ENCODE peak calls at places on chromosome 1, in six cellular contexts. N is GM12878, A is K562, F is fibroblast of lung, Q is neural progenitor cell, I is mesendoderm. H is an unnamed sample.

GRCh38 chr1:6260961-6261614 is at the start of gene GPR153:
- DNase-seq in F (peak), I (no peak), N (no peak), Q (peak), A (peak), H (peak)

GRCh38 chr1:92921031-92922023 is 39.9 kb downstream of the DIPK1A start:
- DNase-seq in I (no peak), Q (no peak), F (no peak), A (no peak), N (no peak), H (no peak)

GRCh38 chr1:212727386-212728181 is 27.9 kb upstream of the BATF3 start:
- DNase-seq in I (no peak), A (no peak), N (no peak), Q (no peak), F (peak), H (no peak)

GRCh38 chr1:20634594-20635084 is 1.4 kb downstream of the PINK1 start:
- DNase-seq in N (no peak), A (peak), I (peak), F (peak), Q (peak), H (peak)

GRCh38 chr1:92599184-92599583 is 112.5 kb upstream of the GFI1 start:
- DNase-seq in I (peak), Q (peak), F (peak), A (peak), N (no peak), H (no peak)

GRCh38 chr1:37574834-37575479 is 18.2 kb downstream of the DNALI1 start:
- DNase-seq in I (no peak), A (no peak), F (peak), N (no peak), Q (no peak), H (peak)

GRCh38 chr1:181635108-181635507 is 151.8 kb downstream of the CACNA1E start:
- DNase-seq in I (no peak), Q (no peak), F (no peak), A (no peak), N (no peak), H (no peak)

GRCh38 chr1:173161510-173162221 is 45.5 kb downstream of the TNFSF4 start:
- DNase-seq in A (no peak), I (no peak), F (peak), Q (no peak), N (no peak), H (peak)

GRCh38 chr1:219582310-219582709 is 30.6 kb downstream of the ZC3H11B start:
- DNase-seq in Q (no peak), N (no peak), F (peak), A (no peak), I (no peak), H (no peak)

GRCh38 chr1:81582467-81582986 is 218.2 kb upstream of the ADGRL2 start:
- DNase-seq in I (no peak), Q (no peak), F (peak), A (no peak), N (peak), H (peak)

GRCh38 chr1:245969274-245969673 is 537.8 kb downstream of the SMYD3 start:
- DNase-seq in F (peak), I (peak), A (no peak), N (no peak), Q (no peak), H (peak)

GRCh38 chr1:112954945-112955677 is 885 bp downstream of the SLC16A1 start:
- DNase-seq in Q (peak), F (peak), I (peak), A (peak), N (no peak), H (peak)

GRCh38 chr1:116412480-116412798 is 39.4 kb downstream of the ATP1A1 start:
- DNase-seq in Q (no peak), I (no peak), F (no peak), N (no peak), A (no peak), H (no peak)
- H3K27ac ChIP-seq in Q (no peak), I (no peak), F (no peak), N (no peak), A (no peak), H (no peak)

DNA sequence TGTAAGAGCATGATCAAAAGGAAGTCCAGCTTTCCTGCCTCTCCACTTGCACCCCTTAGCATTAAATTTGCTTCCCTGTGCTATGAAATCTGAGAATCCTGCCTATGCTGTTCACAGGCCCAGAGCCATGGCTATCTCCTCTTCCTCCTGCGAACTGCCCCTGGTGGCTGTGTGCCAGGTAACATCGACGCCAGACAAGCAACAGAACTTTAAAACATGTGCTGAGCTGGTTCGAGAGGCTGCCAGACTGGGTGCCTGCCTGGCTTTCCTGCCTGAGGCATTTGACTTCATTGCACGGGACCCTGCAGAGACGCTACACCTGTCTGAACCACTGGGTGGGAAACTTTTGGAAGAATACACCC is 1.1 kb downstream of the NIT1 start:
- DNase-seq in N (no peak), I (peak), A (peak), Q (peak), F (no peak), H (peak)
- H3K9ac ChIP-seq in N (peak), I (peak), A (peak), Q (no peak), F (peak), H (peak)

GRCh38 chr1:232684331-232685105 is 54.6 kb upstream of the SIPA1L2 start:
- DNase-seq in A (no peak), F (peak), Q (no peak), N (no peak), I (no peak), H (peak)
- H3K27ac ChIP-seq in A (no peak), F (no peak), Q (no peak), N (no peak), I (no peak), H (no peak)

GRCh38 chr1:61207416-61207815 is 125.1 kb downstream of the NFIA start:
- DNase-seq in I (no peak), Q (no peak), N (no peak), F (no peak), A (no peak), H (no peak)

GRCh38 chr1:61204528-61204927 is 122.2 kb downstream of the NFIA start:
- DNase-seq in Q (no peak), A (peak), F (no peak), I (no peak), N (no peak), H (no peak)

GRCh38 chr1:61201035-61201434 is 118.7 kb downstream of the NFIA start:
- DNase-seq in A (no peak), I (no peak), F (no peak), N (no peak), Q (no peak), H (no peak)

GRCh38 chr1:61198554-61198953 is 116.2 kb downstream of the NFIA start:
- DNase-seq in Q (no peak), A (no peak), I (no peak), F (no peak), N (no peak), H (no peak)

GRCh38 chr1:61202854-61203603 is 120.7 kb downstream of the NFIA start:
- DNase-seq in N (no peak), A (no peak), I (no peak), F (peak), Q (no peak), H (peak)
- H3K9ac ChIP-seq in N (no peak), A (peak), I (no peak), F (no peak), Q (no peak), H (peak)

GRCh38 chr1:43651922-43652321 is 2.0 kb downstream of the KDM4A start:
- DNase-seq in A (no peak), N (no peak), I (no peak), F (no peak), Q (no peak), H (no peak)
- H3K27ac ChIP-seq in A (no peak), N (no peak), I (no peak), F (no peak), Q (no peak), H (peak)

DNA sequence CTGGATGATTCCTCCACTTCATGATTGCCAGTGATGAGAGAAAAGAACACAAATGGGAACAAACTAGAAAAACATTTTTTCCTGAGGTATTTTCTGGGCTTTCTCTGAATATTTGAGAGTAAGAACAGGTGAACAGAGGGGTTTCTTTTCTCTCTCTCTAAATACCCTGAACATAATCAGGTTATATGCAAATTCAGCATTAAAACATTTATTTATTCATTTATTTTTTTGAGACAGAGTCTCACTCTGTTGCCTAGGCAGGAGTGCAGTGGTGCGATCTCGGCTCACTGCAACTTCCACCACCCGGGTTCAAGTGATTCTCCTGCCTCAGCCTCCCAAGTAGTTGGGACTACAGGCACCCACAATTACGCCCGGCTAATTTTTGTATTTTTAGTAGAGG is 5.8 kb upstream of the LEFTY2 start:
- DNase-seq in Q (no peak), N (no peak), I (no peak), F (no peak), A (no peak), H (no peak)
- H3K9ac ChIP-seq in Q (no peak), N (no peak), I (no peak), F (no peak), A (no peak), H (no peak)

H was measured in mammary epithelial cell.